ENCODE peak calls at places on chromosomes 6 and 20, in four cellular contexts. One of them, this sample, is unnamed.

GRCh38 chr6:96899019-96899418 is 1.3 kb upstream of the NDUFAF4 start:
- DNase-seq in HCT116: peak
- DNase-seq in HepG2: peak
- DNase-seq in K562: no peak
- DNase-seq in this sample: peak

GRCh38 chr6:168896321-168896720 is 357.3 kb downstream of the THBS2 start:
- DNase-seq in HepG2: no peak
- DNase-seq in HCT116: no peak
- DNase-seq in K562: no peak
- DNase-seq in this sample: no peak

GRCh38 chr6:132484680-132485018 is 28.3 kb downstream of the STX7 start:
- DNase-seq in HCT116: no peak
- DNase-seq in HepG2: no peak
- DNase-seq in K562: no peak
- DNase-seq in this sample: no peak

GRCh38 chr20:62603021-62603906 is 39.0 kb upstream of the SLCO4A1 start:
- DNase-seq in K562: no peak
- DNase-seq in HepG2: no peak
- DNase-seq in HCT116: no peak
- DNase-seq in this sample: no peak

GRCh38 chr6:63487123-63487813 is 85.0 kb upstream of the LOC128125822 start:
- DNase-seq in K562: no peak
- DNase-seq in HepG2: no peak
- DNase-seq in HCT116: no peak
- DNase-seq in this sample: no peak

GRCh38 chr6:154919806-154920205 is 75.3 kb upstream of the TIAM2 start:
- DNase-seq in HepG2: no peak
- DNase-seq in K562: no peak
- DNase-seq in HCT116: no peak
- DNase-seq in this sample: no peak

GRCh38 chr6:31070711-31071197 is 41.6 kb downstream of the C6orf15 start:
- DNase-seq in HCT116: peak
- DNase-seq in HepG2: peak
- DNase-seq in K562: no peak
- DNase-seq in this sample: no peak

GRCh38 chr20:24497851-24498250 is 28.4 kb downstream of the SYNDIG1 start:
- DNase-seq in K562: no peak
- DNase-seq in HCT116: no peak
- DNase-seq in HepG2: peak
- DNase-seq in this sample: no peak

GRCh38 chr6:154613137-154613676 is 102.7 kb upstream of the CNKSR3 start:
- DNase-seq in K562: peak
- DNase-seq in HCT116: no peak
- DNase-seq in HepG2: no peak
- DNase-seq in this sample: no peak

GRCh38 chr6:85416766-85417165 is 33.1 kb upstream of the NT5E start:
- DNase-seq in K562: no peak
- DNase-seq in HCT116: no peak
- DNase-seq in HepG2: no peak
- DNase-seq in this sample: no peak

GRCh38 chr6:111445786-111446395 is 37.1 kb downstream of the REV3L start:
- DNase-seq in HepG2: no peak
- DNase-seq in HCT116: no peak
- DNase-seq in K562: no peak
- DNase-seq in this sample: no peak

GRCh38 chr20:56630086-56630493 is 984 bp downstream of the TFAP2C start:
- DNase-seq in K562: peak
- DNase-seq in HCT116: peak
- DNase-seq in HepG2: no peak
- DNase-seq in this sample: no peak

GRCh38 chr6:168609914-168610490 is 169.0 kb downstream of the SMOC2 start:
- DNase-seq in K562: no peak
- DNase-seq in HCT116: no peak
- DNase-seq in HepG2: no peak
- DNase-seq in this sample: no peak

GRCh38 chr6:10793035-10793434 is 45.3 kb downstream of the MAK start:
- DNase-seq in HepG2: peak
- DNase-seq in K562: no peak
- DNase-seq in HCT116: no peak
- DNase-seq in this sample: no peak

GRCh38 chr20:32823078-32823477 is 3.3 kb downstream of the MAPRE1 start:
- DNase-seq in HCT116: no peak
- DNase-seq in K562: no peak
- DNase-seq in HepG2: peak
- DNase-seq in this sample: no peak

GRCh38 chr6:152701081-152701862 is 3.6 kb downstream of the MYCT1 start:
- DNase-seq in K562: no peak
- DNase-seq in HepG2: no peak
- DNase-seq in HCT116: no peak
- DNase-seq in this sample: no peak

GRCh38 chr6:129644567-129645015 is 65.4 kb downstream of the ARHGAP18 start:
- DNase-seq in K562: no peak
- DNase-seq in HepG2: peak
- DNase-seq in HCT116: peak
- DNase-seq in this sample: no peak

GRCh38 chr6:154276810-154277577 is 79.6 kb downstream of the IPCEF1 start:
- DNase-seq in HepG2: peak
- DNase-seq in K562: peak
- DNase-seq in HCT116: peak
- DNase-seq in this sample: no peak

GRCh38 chr6:149474108-149474935 is 10.5 kb downstream of the ZC3H12D start:
- DNase-seq in K562: no peak
- DNase-seq in HepG2: no peak
- DNase-seq in HCT116: no peak
- DNase-seq in this sample: no peak

DNA sequence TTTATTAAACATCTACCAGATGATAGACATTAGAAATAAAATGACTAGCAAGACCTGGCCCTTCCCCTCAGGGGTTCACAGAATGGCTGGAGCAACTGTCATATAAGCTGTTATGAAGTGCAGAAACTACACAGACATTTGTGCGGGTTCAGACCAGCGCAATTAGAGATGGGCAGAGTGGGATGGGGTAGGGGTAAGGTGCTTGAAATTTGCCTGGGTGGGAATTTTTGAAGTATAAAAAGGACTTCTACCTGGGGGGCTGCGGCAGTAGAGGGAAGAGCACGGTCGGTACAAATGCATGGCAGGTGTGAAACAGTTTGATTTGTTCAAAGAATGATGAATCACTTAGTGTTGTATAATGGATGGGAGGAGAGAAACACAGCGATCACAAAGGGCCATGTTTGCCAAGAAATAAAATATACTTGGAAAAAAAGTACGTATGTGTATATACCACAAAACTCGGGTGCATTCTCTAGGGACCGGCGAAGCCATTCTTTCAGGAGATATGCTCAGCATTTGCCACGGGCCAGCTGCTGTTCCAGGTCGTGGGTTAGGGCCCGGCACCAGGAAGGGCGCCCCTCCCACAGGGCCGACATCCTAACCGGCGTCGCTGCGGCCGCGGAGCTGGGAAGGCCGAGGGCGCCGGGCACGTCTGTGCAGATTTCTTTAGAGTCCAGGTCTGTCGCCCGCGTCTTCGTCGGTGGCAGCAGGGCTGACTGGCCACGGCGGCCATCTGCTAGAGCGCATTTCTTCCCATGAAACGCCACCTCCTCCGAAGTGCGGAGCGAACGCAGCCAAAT is 809 bp upstream of the NOL7 start:
- DNase-seq in HCT116: no peak
- DNase-seq in K562: no peak
- DNase-seq in HepG2: peak
- DNase-seq in this sample: no peak
- H3K4me3 ChIP-seq in HCT116: peak
- H3K4me3 ChIP-seq in K562: peak
- H3K4me3 ChIP-seq in HepG2: peak
- H3K4me3 ChIP-seq in this sample: peak

GRCh38 chr6:53139841-53140413 is 8.7 kb downstream of the GCM1 start:
- DNase-seq in HepG2: peak
- DNase-seq in K562: no peak
- DNase-seq in HCT116: no peak
- DNase-seq in this sample: no peak
- TF ChIP-seq TCF7L2 in HepG2: no peak
- TF ChIP-seq TCF7L2 in K562: no peak
- TF ChIP-seq TCF7L2 in HCT116: no peak
- TF ChIP-seq TCF7L2 in this sample: no peak

GRCh38 chr6:41535766-41536165 is 10.4 kb upstream of the FOXP4 start:
- DNase-seq in K562: no peak
- DNase-seq in HepG2: no peak
- DNase-seq in HCT116: no peak
- DNase-seq in this sample: no peak

GRCh38 chr6:41538556-41539182 is 7.5 kb upstream of the FOXP4 start:
- DNase-seq in K562: no peak
- DNase-seq in HCT116: no peak
- DNase-seq in HepG2: no peak
- DNase-seq in this sample: no peak

GRCh38 chr6:41537359-41537758 is 8.8 kb upstream of the FOXP4 start:
- DNase-seq in HepG2: no peak
- DNase-seq in K562: no peak
- DNase-seq in HCT116: no peak
- DNase-seq in this sample: no peak

GRCh38 chr6:41539204-41539603 is 7.0 kb upstream of the FOXP4 start:
- DNase-seq in HCT116: no peak
- DNase-seq in HepG2: no peak
- DNase-seq in K562: no peak
- DNase-seq in this sample: no peak

DNA sequence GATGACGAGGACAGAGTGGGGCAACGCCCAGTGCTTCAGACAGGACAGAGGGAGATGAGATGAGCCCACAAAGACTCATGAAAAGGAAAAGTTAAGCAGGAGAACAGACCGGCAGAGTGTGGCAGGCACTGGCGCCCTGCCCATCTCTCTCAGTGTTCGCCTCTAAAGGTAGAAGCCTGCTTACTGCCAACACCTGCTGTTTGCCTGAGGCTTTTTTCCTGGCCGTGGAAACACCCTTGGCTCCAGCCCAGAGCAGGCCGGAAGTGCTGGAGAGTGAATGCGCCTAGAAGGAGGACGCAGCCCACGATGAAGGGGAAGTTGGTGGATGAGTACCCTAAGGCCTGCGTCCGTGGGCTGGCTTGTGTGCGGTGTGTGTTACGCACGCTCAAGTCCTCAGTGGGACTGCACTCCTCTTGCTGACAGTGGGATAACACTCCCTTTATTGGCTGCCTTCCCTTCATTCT is 9.3 kb upstream of the FOXP4 start:
- DNase-seq in HepG2: no peak
- DNase-seq in HCT116: peak
- DNase-seq in K562: no peak
- DNase-seq in this sample: no peak
- TF ChIP-seq SIN3A in HepG2: no peak
- TF ChIP-seq SIN3A in HCT116: no peak
- TF ChIP-seq SIN3A in K562: no peak
- TF ChIP-seq SIN3A in this sample: no peak

DNA sequence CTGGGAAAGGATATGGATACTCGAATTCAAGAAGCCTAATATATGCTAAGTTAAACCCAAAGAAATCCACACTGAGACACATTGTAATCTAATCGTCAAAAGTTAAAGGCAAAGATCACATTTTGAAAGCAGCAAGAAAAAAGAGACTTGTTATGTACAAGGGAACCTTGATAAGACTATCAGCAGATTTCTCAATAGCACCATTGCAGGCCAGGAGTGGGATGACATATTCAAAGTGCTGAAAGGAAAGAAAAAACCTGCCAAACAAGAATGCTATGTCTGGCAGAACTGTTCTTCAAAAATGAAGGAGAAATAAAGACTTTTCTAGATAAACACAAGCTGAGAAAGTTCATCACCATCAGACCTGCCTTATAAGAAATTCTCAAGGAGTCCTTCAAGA is 75.2 kb downstream of the COL21A1 start:
- DNase-seq in HepG2: no peak
- DNase-seq in K562: no peak
- DNase-seq in HCT116: no peak
- DNase-seq in this sample: no peak
- H3K4me3 ChIP-seq in HepG2: no peak
- H3K4me3 ChIP-seq in K562: no peak
- H3K4me3 ChIP-seq in HCT116: no peak
- H3K4me3 ChIP-seq in this sample: no peak

GRCh38 chr20:12170406-12170805 is 252.7 kb downstream of the BTBD3 start:
- DNase-seq in HCT116: no peak
- DNase-seq in HepG2: no peak
- DNase-seq in K562: no peak
- DNase-seq in this sample: no peak

GRCh38 chr20:12171927-12172581 is 254.4 kb downstream of the BTBD3 start:
- DNase-seq in HepG2: no peak
- DNase-seq in K562: no peak
- DNase-seq in HCT116: no peak
- DNase-seq in this sample: no peak

DNA sequence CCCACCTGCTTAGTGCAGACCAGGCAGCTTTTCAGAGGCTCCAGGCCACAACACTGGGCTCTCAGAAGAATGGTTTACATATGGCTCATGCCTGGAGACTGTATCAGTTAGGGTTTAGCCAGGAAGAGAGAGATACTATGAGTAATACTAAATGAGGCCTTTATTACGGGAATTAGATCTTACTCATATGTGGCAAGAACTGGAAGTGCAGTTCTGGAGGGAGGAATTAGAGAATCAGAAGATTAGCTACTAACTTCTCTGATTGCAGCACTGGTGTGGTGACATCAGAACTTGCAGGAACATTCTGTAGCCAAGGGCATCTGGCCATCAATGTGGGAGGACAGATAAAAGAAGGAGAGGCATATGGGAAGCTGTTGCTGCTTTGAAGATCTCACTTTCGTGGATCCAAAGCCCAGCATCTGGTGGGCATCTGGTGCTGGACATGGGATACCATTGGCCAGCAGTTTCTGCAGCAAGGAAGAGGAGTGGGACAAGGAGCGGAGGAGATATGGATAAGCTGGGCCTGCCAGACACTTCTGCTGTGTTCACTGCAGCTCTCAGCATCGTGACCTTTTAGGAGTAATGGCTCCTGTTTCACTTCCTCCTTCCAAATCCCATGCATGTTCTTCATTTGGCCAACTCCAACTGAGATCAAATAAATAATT is 248.5 kb downstream of the BTBD3 start:
- DNase-seq in HepG2: no peak
- DNase-seq in K562: no peak
- DNase-seq in HCT116: no peak
- DNase-seq in this sample: no peak
- TF ChIP-seq TCF7L2 in HepG2: no peak
- TF ChIP-seq TCF7L2 in K562: no peak
- TF ChIP-seq TCF7L2 in HCT116: no peak
- TF ChIP-seq TCF7L2 in this sample: no peak

GRCh38 chr20:8854566-8854965 is 214.3 kb upstream of the PLCB4 start:
- DNase-seq in HCT116: no peak
- DNase-seq in K562: no peak
- DNase-seq in HepG2: no peak
- DNase-seq in this sample: no peak
- TF ChIP-seq SIN3A in HCT116: no peak
- TF ChIP-seq SIN3A in K562: no peak
- TF ChIP-seq SIN3A in HepG2: no peak
- TF ChIP-seq SIN3A in this sample: no peak

This sample was measured in Panc1.